ENCODE peak calls at places on chromosomes 5 and 9, in six cellular contexts. N is AG10803; F is CD8-positive, alpha-beta T cell; C is heart right ventricle; W is MCF 10A; A is GM10248. M is an unnamed sample.
A peak's percentile ranks its signal among the peaks of the same experiment; 100 is the strongest.

GRCh38 chr9:21994996-21995651 is 533 bp downstream of the CDKN2B-AS1 start:
- DNase-seq in A (peak; percentile 88), N (peak; percentile 75), C (peak; percentile 69), W (no peak), F (peak; percentile 77), M (peak; percentile 75)

GRCh38 chr5:157484768-157485167 is 24.8 kb downstream of the NIPAL4 start:
- DNase-seq in F (no peak), C (no peak), W (peak; percentile 65), N (peak; percentile 89), A (no peak), M (peak; percentile 45)

GRCh38 chr9:108813951-108814601 is 41.7 kb downstream of the ACTL7B start:
- DNase-seq in W (peak; percentile 81), C (peak; percentile 9), N (peak; percentile 42), A (no peak), F (no peak), M (no peak)

GRCh38 chr5:116320486-116320885 is 235.7 kb downstream of the COMMD10 start:
- DNase-seq in C (peak; percentile 16), N (no peak), A (no peak), W (peak; percentile 1), F (no peak), M (no peak)

GRCh38 chr5:134125195-134126015 is 10.9 kb downstream of the TCF7 start:
- DNase-seq in A (no peak), F (peak; percentile 30), C (peak; percentile 53), W (peak; percentile 92), N (peak; percentile 95), M (no peak)

GRCh38 chr5:1262381-1262780 is 32.5 kb downstream of the TERT start:
- DNase-seq in W (no peak), C (no peak), N (peak; percentile 4), A (no peak), F (no peak), M (no peak)

GRCh38 chr5:64180661-64181343 is 15.2 kb downstream of the RNF180 start:
- DNase-seq in C (no peak), N (no peak), A (no peak), F (no peak), W (peak; percentile 44), M (no peak)

GRCh38 chr9:16213781-16214515 is 656.5 kb downstream of the BNC2 start:
- DNase-seq in A (no peak), N (peak; percentile 93), W (peak; percentile 87), F (no peak), C (peak; percentile 82), M (peak; percentile 67)

GRCh38 chr5:140165101-140165920 is 9.7 kb upstream of the CYSTM1 start:
- DNase-seq in A (no peak), N (no peak), F (no peak), W (no peak), C (no peak), M (peak; percentile 55)

GRCh38 chr5:90342576-90342975 is 67.0 kb downstream of the CETN3 start:
- DNase-seq in W (no peak), F (no peak), C (no peak), A (no peak), N (no peak), M (no peak)
- TF ChIP-seq CTCF in W (no peak), F (no peak), C (no peak), A (no peak), N (no peak), M (no peak)

GRCh38 chr5:151295801-151296477 is 7.6 kb downstream of the SLC36A3 start:
- DNase-seq in W (peak; percentile 22), N (no peak), A (no peak), F (no peak), C (no peak), M (no peak)

GRCh38 chr5:151298465-151298864 is 5.1 kb downstream of the SLC36A3 start:
- DNase-seq in W (peak; percentile 62), N (peak; percentile 22), A (no peak), C (no peak), F (no peak), M (no peak)

GRCh38 chr5:151296478-151296830 is 7.1 kb downstream of the SLC36A3 start:
- DNase-seq in C (no peak), N (no peak), W (no peak), A (no peak), F (no peak), M (no peak)

GRCh38 chr5:151296974-151297373 is 6.6 kb downstream of the SLC36A3 start:
- DNase-seq in A (no peak), C (no peak), F (no peak), W (no peak), N (no peak), M (no peak)

GRCh38 chr5:151298063-151298462 is 5.5 kb downstream of the SLC36A3 start:
- DNase-seq in A (no peak), W (peak; percentile 90), F (no peak), N (peak; percentile 33), C (peak; percentile 9), M (peak; percentile 37)
- TF ChIP-seq CTCF in A (no peak), W (peak; percentile 68), F (no peak), N (peak; percentile 50), C (peak; percentile 48), M (no peak)

DNA sequence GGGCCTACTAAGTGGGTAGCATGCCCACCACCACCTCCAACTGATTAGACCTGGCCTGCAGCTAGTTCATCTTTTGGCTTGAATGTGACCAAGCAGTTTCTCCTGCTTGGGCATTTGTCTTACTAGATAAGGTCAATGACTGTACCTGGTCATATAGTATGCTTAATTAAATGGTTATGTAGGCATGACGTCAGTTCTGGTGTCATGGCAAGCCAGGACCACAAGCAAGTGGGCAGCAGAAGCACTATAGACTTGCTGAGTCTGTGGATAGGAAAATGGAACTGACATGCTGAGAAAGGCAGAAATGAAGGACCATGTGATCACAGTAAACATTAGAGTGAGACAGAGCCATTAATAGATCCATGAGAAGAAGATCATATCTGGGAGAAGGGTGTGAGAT is 55.6 kb upstream of the C6 start:
- DNase-seq in A (no peak), C (no peak), W (no peak), F (no peak), N (no peak), M (no peak)
- TF ChIP-seq CTCF in A (no peak), C (no peak), W (no peak), F (no peak), N (no peak), M (no peak)

GRCh38 chr9:125404733-125405132 is 143.1 kb downstream of the GAPVD1 start:
- DNase-seq in W (no peak), A (no peak), N (no peak), C (no peak), F (no peak), M (no peak)
- TF ChIP-seq CTCF in W (no peak), A (no peak), N (no peak), C (no peak), F (no peak), M (no peak)